ENCODE peak calls at places on chromosomes 2 and 18, in nine cellular contexts. Q, O, M, U, I, N, D, Y and H are unnamed samples.

GRCh38 chr2:27356056-27356381 is 545 bp downstream of the GTF3C2 start:
- DNase-seq in U (peak), N (no peak), O (peak), M (peak), Q (peak), I (peak), D (no peak), Y (peak), H (no peak)

GRCh38 chr2:149799296-149799695 is 211.7 kb upstream of the MMADHC start:
- DNase-seq in D (no peak), O (no peak), Y (peak), Q (peak), I (no peak), U (no peak), N (no peak), M (peak), H (no peak)

GRCh38 chr2:72115361-72116080 is 32.1 kb downstream of the CYP26B1 start:
- DNase-seq in I (peak), D (peak), U (peak), N (peak), Q (peak), Y (peak), O (peak), M (peak), H (peak)

GRCh38 chr18:48497863-48498262 is 41.0 kb upstream of the CTIF start:
- DNase-seq in I (no peak), N (no peak), Q (no peak), M (no peak), D (no peak), U (no peak), Y (no peak), O (no peak), H (no peak)

GRCh38 chr2:241410739-241411176 is 54.7 kb downstream of the FARP2 start:
- DNase-seq in Y (no peak), N (no peak), I (no peak), D (no peak), U (no peak), O (peak), M (no peak), Q (peak), H (no peak)

GRCh38 chr2:210009896-210010295 is 7.5 kb downstream of the RPE start:
- DNase-seq in D (no peak), Q (no peak), O (no peak), U (no peak), I (no peak), Y (no peak), N (no peak), M (no peak), H (no peak)

GRCh38 chr18:23302852-23303527 is 150.1 kb upstream of the RIOK3 start:
- DNase-seq in U (no peak), N (peak), M (peak), Y (peak), D (peak), Q (peak), I (no peak), O (no peak), H (no peak)

GRCh38 chr18:48952287-48953095 is 1.7 kb upstream of the SMAD7 start:
- DNase-seq in N (no peak), Q (peak), Y (peak), D (no peak), O (peak), M (peak), I (peak), U (peak), H (peak)

GRCh38 chr18:80181642-80182461 is 65.5 kb downstream of the PARD6G start:
- DNase-seq in N (no peak), O (no peak), Y (no peak), I (no peak), M (no peak), D (no peak), U (no peak), Q (no peak), H (no peak)

GRCh38 chr2:190791347-190791982 is 89.2 kb upstream of the GLS start:
- DNase-seq in M (peak), Y (peak), N (peak), Q (peak), U (peak), I (peak), O (no peak), D (peak), H (no peak)

GRCh38 chr2:11177871-11178598 is 22.8 kb downstream of the SLC66A3 start:
- DNase-seq in D (no peak), M (no peak), I (no peak), Y (peak), N (no peak), U (no peak), Q (no peak), O (no peak), H (no peak)
- TF ChIP-seq CTCF in D (no peak), M (no peak), I (no peak), Y (no peak), N (no peak), U (no peak), Q (no peak), O (no peak), H (no peak)

GRCh38 chr2:78992451-78992806 is 33.1 kb upstream of the REG3G start:
- DNase-seq in O (peak), D (no peak), U (no peak), N (no peak), Q (no peak), I (no peak), M (no peak), Y (no peak), H (no peak)
- TF ChIP-seq CTCF in O (peak), D (no peak), U (no peak), N (peak), Q (no peak), I (no peak), M (no peak), Y (no peak), H (peak)

DNA sequence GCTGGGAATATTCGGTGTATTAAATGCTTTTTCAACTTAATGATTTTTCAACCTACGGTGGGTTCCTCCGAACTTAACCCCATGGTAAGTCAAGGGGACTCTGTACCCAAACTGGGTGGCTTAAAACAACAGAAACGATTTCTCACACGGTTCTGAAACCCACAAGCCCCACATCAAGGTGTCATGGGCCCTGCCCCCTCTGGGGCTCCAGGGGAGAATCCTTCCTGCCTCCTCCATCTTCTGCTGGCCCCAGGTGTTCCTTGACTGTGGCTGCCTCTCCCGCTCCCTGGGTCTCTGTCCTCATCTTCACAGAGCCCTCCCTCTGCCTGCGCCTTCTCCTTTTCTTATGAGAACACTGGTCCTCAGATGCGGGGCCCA is 301.3 kb upstream of the SALL3 start:
- DNase-seq in O (no peak), M (no peak), U (no peak), Y (no peak), D (no peak), Q (no peak), I (no peak), N (no peak), H (no peak)
- TF ChIP-seq CTCF in O (no peak), M (no peak), U (no peak), Y (no peak), D (no peak), Q (no peak), I (no peak), N (no peak), H (no peak)

GRCh38 chr2:227545990-227546389 is 52.7 kb upstream of the SCYGR2 start:
- DNase-seq in D (no peak), M (peak), Y (no peak), O (no peak), N (no peak), U (no peak), I (no peak), Q (no peak), H (no peak)

DNA sequence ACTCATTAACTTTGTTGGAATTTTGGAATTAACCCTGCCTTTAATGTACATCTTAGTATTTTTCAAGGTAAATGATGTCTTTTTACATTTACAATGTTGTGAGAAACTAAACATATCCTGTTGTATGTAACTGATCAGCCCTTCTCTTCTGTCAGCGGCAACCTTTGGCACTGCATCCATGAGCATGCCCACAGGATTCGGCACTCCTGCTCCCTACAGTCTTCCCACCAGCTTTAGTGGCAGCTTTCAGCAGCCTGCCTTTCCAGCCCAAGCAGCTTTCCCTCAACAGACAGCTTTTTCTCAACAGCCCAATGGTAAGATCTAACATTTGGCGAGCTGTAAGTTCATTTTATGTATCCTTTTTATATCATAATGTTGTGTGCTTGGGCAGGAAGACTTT is 46.9 kb upstream of the SCYGR2 start:
- DNase-seq in Q (no peak), N (no peak), Y (no peak), D (no peak), I (no peak), M (no peak), U (no peak), O (no peak), H (no peak)
- TF ChIP-seq CTCF in Q (no peak), N (no peak), Y (no peak), D (no peak), I (no peak), M (no peak), U (no peak), O (no peak), H (no peak)

GRCh38 chr18:34880403-34880802 is 160.8 kb upstream of the MAPRE2 start:
- DNase-seq in Q (no peak), D (no peak), U (no peak), I (no peak), O (no peak), M (no peak), N (no peak), Y (no peak), H (no peak)

GRCh38 chr18:34886162-34886561 is 155.1 kb upstream of the MAPRE2 start:
- DNase-seq in I (no peak), D (no peak), N (no peak), U (no peak), Y (no peak), Q (no peak), M (no peak), O (no peak), H (no peak)

GRCh38 chr18:34884456-34884855 is 156.8 kb upstream of the MAPRE2 start:
- DNase-seq in Y (no peak), Q (no peak), U (no peak), D (no peak), I (no peak), N (no peak), M (no peak), O (no peak), H (no peak)

GRCh38 chr18:34880882-34881852 is 160.0 kb upstream of the MAPRE2 start:
- DNase-seq in M (peak), O (no peak), Y (no peak), D (no peak), I (no peak), N (no peak), Q (no peak), U (no peak), H (no peak)
- TF ChIP-seq CTCF in M (peak), O (peak), Y (no peak), D (no peak), I (no peak), N (no peak), Q (no peak), U (peak), H (peak)

GRCh38 chr2:233556756-233557736 is 9.5 kb downstream of the USP40 start:
- DNase-seq in I (peak), Q (peak), O (no peak), U (no peak), Y (peak), N (peak), M (peak), D (peak), H (no peak)
- TF ChIP-seq CTCF in I (no peak), Q (no peak), O (no peak), U (no peak), Y (no peak), N (no peak), M (no peak), D (no peak), H (no peak)

GRCh38 chr2:42189235-42189566 is 20.0 kb downstream of the EML4 start:
- DNase-seq in I (no peak), N (no peak), Y (no peak), Q (no peak), D (no peak), M (no peak), O (no peak), U (no peak), H (no peak)

GRCh38 chr2:42185200-42185921 is 16.2 kb downstream of the EML4 start:
- DNase-seq in U (no peak), Y (no peak), M (no peak), I (no peak), N (no peak), O (no peak), D (no peak), Q (no peak), H (no peak)

GRCh38 chr2:42186378-42186777 is 17.2 kb downstream of the EML4 start:
- DNase-seq in I (no peak), Y (no peak), D (no peak), N (no peak), M (no peak), O (no peak), U (no peak), Q (no peak), H (no peak)

GRCh38 chr2:42187886-42188285 is 18.7 kb downstream of the EML4 start:
- DNase-seq in M (no peak), I (no peak), D (no peak), Y (no peak), O (no peak), Q (no peak), N (no peak), U (no peak), H (no peak)

DNA sequence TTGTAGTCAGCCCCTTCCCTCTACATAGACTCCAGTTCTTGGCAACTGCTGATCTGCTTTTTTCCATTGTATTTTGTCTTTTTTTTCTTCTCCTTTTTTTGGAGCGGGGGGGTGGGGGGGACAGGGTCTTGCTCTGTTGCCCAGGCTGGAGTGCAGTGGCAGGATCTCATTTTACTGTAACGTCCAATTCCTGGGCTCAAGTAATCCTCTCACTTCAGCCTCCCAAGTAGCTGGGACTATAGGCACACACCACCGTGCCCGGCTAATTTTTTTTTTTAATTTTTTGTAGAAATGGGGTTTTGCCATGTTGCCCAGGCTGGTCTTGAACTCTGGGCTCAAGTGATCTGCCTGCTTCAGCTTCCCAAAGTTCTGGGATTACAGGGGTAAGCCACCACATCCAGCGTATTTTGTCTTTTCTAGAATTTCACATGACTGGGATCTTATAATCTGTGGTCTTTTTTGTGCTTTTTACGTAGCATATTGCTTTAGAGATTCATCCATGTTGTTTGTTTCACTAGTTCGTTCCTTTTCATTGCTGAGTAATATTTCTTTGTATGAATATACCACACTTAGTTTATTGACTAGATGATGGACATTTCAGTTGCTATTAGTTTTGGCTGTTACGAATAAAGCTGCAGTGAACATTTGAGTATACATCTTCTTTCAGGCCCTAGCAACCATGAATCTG is 17.9 kb downstream of the EML4 start:
- DNase-seq in N (no peak), I (no peak), Y (no peak), M (no peak), O (no peak), Q (no peak), U (no peak), D (no peak), H (no peak)
- TF ChIP-seq CTCF in N (no peak), I (no peak), Y (no peak), M (no peak), O (no peak), Q (no peak), U (no peak), D (no peak), H (no peak)